ENCODE peak calls at places on chromosome 21, in four cellular contexts. X, M, A and T are unnamed samples.

GRCh38 chr21:35989185-35989735 is 71.1 kb downstream of the SETD4 start:
- DNase-seq in M (no peak), A (no peak), X (peak; percentile 92), T (peak; percentile 82)

GRCh38 chr21:46027855-46028493 is 46.4 kb downstream of the COL6A1 start:
- DNase-seq in A (no peak), X (peak; percentile 47), M (no peak), T (peak; percentile 96)

GRCh38 chr21:28444131-28444530 is 548.5 kb downstream of the LTN1 start:
- DNase-seq in A (no peak), M (no peak), X (peak; percentile 54), T (peak; percentile 73)

GRCh38 chr21:8991088-8991907 is 1530.1 kb upstream of the TPTE start:
- DNase-seq in M (no peak), A (no peak), X (no peak), T (no peak)

GRCh38 chr21:30620080-30620479 is 347 bp upstream of the KRTAP20-4 start:
- DNase-seq in A (no peak), X (no peak), M (no peak), T (no peak)

GRCh38 chr21:41425954-41426655 is at the start of gene MX1:
- DNase-seq in M (peak; percentile 97), X (peak; percentile 58), A (peak; percentile 78), T (peak; percentile 40)

GRCh38 chr21:25456672-25457071 is 150.6 kb downstream of the MRPL39 start:
- DNase-seq in A (no peak), X (no peak), M (peak; percentile 86), T (no peak)

GRCh38 chr21:45517249-45518065 is 24.8 kb downstream of the SLC19A1 start:
- DNase-seq in X (no peak), M (peak; percentile 80), A (no peak), T (no peak)

GRCh38 chr21:43719748-43720538 is 1.0 kb downstream of the PDXK start:
- DNase-seq in A (no peak), M (peak; percentile 44), X (peak; percentile 56), T (no peak)

GRCh38 chr21:34967509-34968289 is 81.4 kb downstream of the RUNX1 start:
- DNase-seq in A (no peak), X (peak; percentile 42), M (peak; percentile 16), T (no peak)

GRCh38 chr21:41197582-41197981 is 29.6 kb downstream of the BACE2 start:
- DNase-seq in X (no peak), A (no peak), M (no peak), T (no peak)

GRCh38 chr21:28228624-28228995 is 764.1 kb downstream of the LTN1 start:
- DNase-seq in M (no peak), X (no peak), A (no peak), T (no peak)

GRCh38 chr21:46431884-46432488 is 26.7 kb upstream of the DIP2A start:
- DNase-seq in X (no peak), M (no peak), A (no peak), T (no peak)

GRCh38 chr21:34834852-34835501 is 166.2 kb downstream of the CLIC6 start:
- DNase-seq in A (no peak), M (no peak), X (no peak), T (no peak)

GRCh38 chr21:25360593-25360992 is 246.7 kb downstream of the MRPL39 start:
- DNase-seq in A (no peak), M (no peak), X (peak; percentile 29), T (no peak)

GRCh38 chr21:27532081-27532480 is 565.2 kb upstream of the ADAMTS5 start:
- DNase-seq in A (no peak), M (no peak), X (peak; percentile 52), T (peak; percentile 59)

GRCh38 chr21:38909929-38910328 is 104.2 kb downstream of the ETS2 start:
- DNase-seq in X (no peak), M (no peak), A (no peak), T (no peak)

GRCh38 chr21:36126166-36126565 is 8.7 kb upstream of the CBR3 start:
- DNase-seq in A (no peak), M (no peak), X (peak; percentile 29), T (peak; percentile 53)